ENCODE peak calls at places on chromosomes 7 and 10, in seven cellular contexts. G is astrocyte of the spinal cord, S is Calu3, V is WTC11, W is fibroblast of pulmonary artery, L is PC-9, Q is foreskin fibroblast. B is an unnamed sample.

GRCh38 chr7:40583653-40584424 is 449.0 kb downstream of the SUGCT start:
- DNase-seq in G (no peak), W (no peak), V (no peak), Q (peak), S (peak), L (no peak), B (no peak)

GRCh38 chr7:151491859-151492258 is 27.8 kb downstream of the RHEB start:
- DNase-seq in Q (peak), V (no peak), L (peak), G (peak), S (peak), W (peak), B (no peak)

GRCh38 chr10:19762026-19762425 is 54.2 kb upstream of the PLXDC2 start:
- DNase-seq in S (no peak), V (no peak), W (no peak), L (no peak), G (peak), Q (no peak), B (no peak)

GRCh38 chr7:94190599-94191061 is 186.5 kb upstream of the BET1 start:
- DNase-seq in L (peak), S (peak), W (peak), V (no peak), G (peak), Q (peak), B (no peak)

GRCh38 chr7:4226166-4226857 is 455.8 kb upstream of the FOXK1 start:
- DNase-seq in L (no peak), G (no peak), S (no peak), V (peak), W (no peak), Q (no peak), B (no peak)

GRCh38 chr10:101902032-101902799 is 58.6 kb upstream of the KCNIP2 start:
- DNase-seq in G (no peak), Q (no peak), L (no peak), V (peak), W (no peak), S (no peak), B (peak)

GRCh38 chr10:131310054-131310903 is 1.2 kb downstream of the TCERG1L start:
- DNase-seq in W (no peak), L (no peak), Q (peak), G (no peak), V (no peak), S (no peak), B (no peak)

GRCh38 chr7:137018468-137018867 is 150.0 kb downstream of the CHRM2 start:
- DNase-seq in G (no peak), Q (no peak), L (no peak), S (no peak), V (no peak), W (no peak), B (no peak)

GRCh38 chr7:133869556-133869955 is 257.6 kb upstream of the LRGUK start:
- DNase-seq in V (no peak), L (no peak), Q (no peak), S (no peak), G (no peak), W (no peak), B (no peak)

GRCh38 chr7:26153823-26154783 is 2.1 kb downstream of the NFE2L3 start:
- DNase-seq in Q (peak), G (peak), S (peak), V (peak), W (peak), L (peak), B (peak)

GRCh38 chr10:82866424-82867020 is 991.5 kb downstream of the NRG3 start:
- DNase-seq in L (no peak), S (no peak), V (no peak), Q (peak), G (peak), W (peak), B (no peak)

GRCh38 chr10:103197177-103197576 is 4.1 kb upstream of the NT5C2 start:
- DNase-seq in V (no peak), L (peak), W (peak), G (peak), S (peak), Q (peak), B (no peak)

GRCh38 chr7:28509256-28510021 is 97.1 kb downstream of the CREB5 start:
- DNase-seq in S (no peak), G (no peak), W (peak), V (no peak), Q (no peak), L (no peak), B (peak)

GRCh38 chr7:31734456-31734855 is 47.4 kb downstream of the PPP1R17 start:
- DNase-seq in W (peak), L (no peak), S (no peak), V (no peak), G (no peak), Q (peak), B (no peak)

GRCh38 chr7:116433246-116433645 is 66.3 kb upstream of the CAV2 start:
- DNase-seq in W (no peak), S (no peak), Q (peak), G (no peak), L (no peak), V (no peak), B (no peak)

GRCh38 chr7:32102432-32102851 is 32.2 kb upstream of the PDE1C start:
- DNase-seq in S (no peak), V (no peak), G (no peak), W (no peak), L (no peak), Q (no peak), B (no peak)

GRCh38 chr10:124708922-124709520 is 35.2 kb downstream of the FAM53B start:
- DNase-seq in G (peak), S (no peak), W (no peak), L (no peak), V (no peak), Q (no peak), B (no peak)

GRCh38 chr7:78317371-78317770 is 518.8 kb downstream of the PHTF2 start:
- DNase-seq in G (no peak), W (no peak), Q (no peak), S (no peak), L (no peak), V (no peak), B (no peak)

GRCh38 chr7:30721211-30721610 is 30.7 kb upstream of the INMT start:
- DNase-seq in W (no peak), L (no peak), Q (no peak), S (no peak), G (no peak), V (no peak), B (no peak)

GRCh38 chr7:30713397-30713796 is 31.1 kb upstream of the CRHR2 start:
- DNase-seq in W (peak), S (no peak), Q (peak), L (no peak), G (no peak), V (no peak), B (no peak)

GRCh38 chr7:30722671-30723070 is 29.3 kb upstream of the INMT start:
- DNase-seq in S (no peak), G (no peak), W (no peak), Q (no peak), V (no peak), L (no peak), B (no peak)

GRCh38 chr7:30717181-30717580 is 34.8 kb upstream of the INMT start:
- DNase-seq in Q (peak), V (peak), S (no peak), G (no peak), W (peak), L (peak), B (no peak)
- TF ChIP-seq CTCF in Q (no peak), V (no peak), S (no peak), G (no peak), W (no peak), L (peak), B (no peak)

DNA sequence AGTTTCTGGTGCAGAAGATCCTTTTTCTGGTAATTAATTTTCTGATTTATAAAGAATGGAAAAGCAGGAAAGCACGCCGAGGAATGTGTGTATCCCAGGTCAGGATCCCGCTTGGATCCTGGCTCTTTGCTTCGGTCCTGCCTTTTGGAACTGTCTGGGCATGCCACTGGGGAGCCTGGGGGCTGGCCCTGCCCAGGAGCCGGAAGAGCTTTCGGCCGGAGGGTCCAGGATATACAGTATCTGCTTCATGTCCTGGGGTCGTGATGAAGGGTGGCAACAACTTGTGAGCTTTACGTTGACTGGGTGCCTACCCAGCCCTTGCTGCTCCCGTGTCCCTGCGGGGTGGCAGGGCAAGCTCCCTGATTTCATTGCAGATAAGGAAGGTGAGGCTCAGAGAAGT is 2.4 kb downstream of the SH2D4B start:
- DNase-seq in V (no peak), G (no peak), W (no peak), S (no peak), Q (no peak), L (no peak), B (no peak)
- TF ChIP-seq CTCF in V (no peak), G (no peak), W (no peak), S (no peak), Q (no peak), L (no peak), B (no peak)

DNA sequence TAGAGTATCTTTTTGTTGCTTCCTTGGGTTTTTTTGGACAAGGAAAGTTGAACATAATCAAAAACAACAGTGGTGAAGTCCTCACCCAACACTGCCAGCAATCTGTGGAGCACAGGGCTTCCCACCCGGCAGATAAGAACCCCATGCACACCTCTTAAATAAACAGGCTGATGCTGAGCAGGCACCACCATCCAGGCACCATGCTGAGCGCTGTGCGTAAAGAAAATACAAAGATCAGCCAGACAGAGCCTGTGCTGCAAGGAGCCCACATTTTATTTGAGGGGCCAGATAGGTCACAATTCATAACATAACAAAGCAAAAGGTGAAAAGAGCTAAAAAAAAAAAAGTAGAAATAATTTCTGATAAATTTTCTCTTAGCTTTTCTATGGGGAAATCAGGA is 231.2 kb downstream of the PTPRN2 start:
- DNase-seq in S (no peak), Q (no peak), G (no peak), W (no peak), L (no peak), V (no peak), B (no peak)
- TF ChIP-seq CTCF in S (no peak), Q (no peak), G (no peak), W (no peak), L (no peak), V (no peak), B (no peak)

DNA sequence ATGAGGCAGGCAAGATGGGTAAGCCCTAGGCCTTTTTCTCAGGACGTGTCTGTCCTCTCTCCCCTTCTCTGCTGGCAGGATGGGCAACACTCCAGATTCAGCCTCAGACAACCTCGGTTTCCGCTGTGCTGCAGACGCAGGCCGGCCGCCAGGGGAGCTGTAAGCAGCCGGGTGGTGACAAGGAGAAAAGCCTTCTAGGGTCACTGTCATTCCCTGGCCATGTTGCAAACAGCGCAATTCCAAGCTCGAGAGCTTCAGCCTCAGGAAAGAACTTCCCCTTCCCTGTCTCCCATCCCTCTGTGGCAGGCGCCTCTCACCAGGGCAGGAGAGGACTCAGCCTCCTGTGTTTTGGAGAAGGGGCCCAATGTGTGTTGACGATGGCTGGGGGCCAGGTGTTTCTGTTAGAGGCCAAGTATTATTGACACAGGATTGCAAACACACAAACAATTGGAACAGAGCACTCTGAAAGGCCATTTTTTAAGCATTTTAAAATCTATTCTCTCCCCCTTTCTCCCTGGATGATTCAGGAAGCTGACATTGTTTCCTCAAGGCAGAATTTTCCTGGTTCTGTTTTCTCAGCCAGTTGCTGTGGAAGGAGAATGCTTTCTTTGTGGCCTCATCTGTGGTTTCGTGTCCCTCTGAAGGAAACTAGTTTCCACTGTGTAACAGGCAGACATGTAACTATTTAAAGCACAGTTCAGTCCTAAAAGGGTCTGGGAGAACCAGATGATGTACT is 13.1 kb downstream of the PHKG1 start:
- DNase-seq in W (peak), L (no peak), V (peak), Q (peak), S (no peak), G (peak), B (no peak)
- TF ChIP-seq CTCF in W (peak), L (no peak), V (no peak), Q (peak), S (no peak), G (peak), B (peak)

DNA sequence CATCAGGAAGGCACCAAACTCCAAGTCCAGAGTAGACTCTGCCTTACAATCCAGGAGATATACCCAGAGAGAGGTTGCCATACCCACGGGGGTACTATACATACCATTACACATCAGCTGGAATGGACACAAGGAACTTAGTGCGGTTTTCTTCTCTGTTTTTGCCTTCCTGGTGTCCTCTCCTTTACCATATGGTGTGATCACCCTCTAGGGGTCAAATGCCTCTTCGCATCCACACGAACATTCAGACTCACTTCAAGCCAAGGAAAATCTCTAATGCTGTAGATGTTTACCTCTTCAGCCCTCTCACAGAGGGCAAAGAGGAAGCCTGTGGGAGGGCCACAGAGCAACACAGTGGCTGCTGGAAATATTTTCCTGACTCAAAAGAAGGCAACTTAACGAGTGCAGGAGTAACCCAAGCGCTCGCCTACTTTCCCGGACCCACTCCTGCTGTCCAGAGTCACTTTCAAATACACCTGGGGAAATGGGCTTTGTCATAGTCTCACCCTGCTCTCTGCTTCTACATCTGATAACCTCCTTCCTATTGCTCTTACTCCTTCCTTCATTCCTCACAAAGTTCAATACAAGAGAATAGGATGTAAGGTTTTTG is 220.7 kb downstream of the C7orf25 start:
- DNase-seq in Q (peak), S (no peak), W (peak), L (peak), G (peak), V (peak), B (no peak)
- TF ChIP-seq CTCF in Q (peak), S (no peak), W (peak), L (peak), G (peak), V (peak), B (peak)

DNA sequence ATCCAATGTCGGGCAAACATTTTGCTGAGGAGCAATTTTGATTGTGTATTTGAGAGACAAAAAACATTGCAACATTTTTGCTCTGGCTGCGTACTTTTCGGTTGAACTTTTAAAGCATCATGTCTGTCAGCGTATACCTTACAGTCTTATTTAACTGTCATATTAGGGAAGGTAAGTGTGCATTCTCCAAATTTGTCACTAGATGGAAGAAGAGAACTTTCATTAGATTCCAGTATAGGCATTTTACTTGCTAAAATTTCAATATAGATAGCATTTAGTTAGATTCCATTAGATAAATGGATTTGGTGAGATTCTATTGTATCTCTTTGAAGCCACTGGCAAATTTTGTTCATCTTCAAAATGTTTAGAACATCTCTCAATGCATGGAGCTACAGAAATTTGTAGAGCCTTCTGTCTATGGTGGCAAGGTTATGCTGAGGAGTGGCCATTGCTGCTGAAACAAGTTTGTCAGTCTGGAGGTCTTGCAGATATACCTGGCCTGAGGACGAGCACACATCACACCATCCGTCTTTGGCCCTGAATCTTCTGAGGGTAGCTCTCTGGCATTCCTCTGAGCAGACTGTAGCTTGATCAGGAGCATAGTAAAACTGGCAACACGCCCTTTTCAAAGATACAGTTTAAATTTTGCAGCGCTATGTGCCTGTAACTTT is 437.5 kb upstream of the MBL2 start:
- DNase-seq in L (no peak), V (no peak), G (peak), S (no peak), Q (no peak), W (peak), B (no peak)
- TF ChIP-seq CTCF in L (peak), V (peak), G (peak), S (no peak), Q (no peak), W (peak), B (no peak)

GRCh38 chr10:52568309-52568708 is 204.3 kb downstream of the MBL2 start:
- DNase-seq in L (no peak), Q (peak), S (no peak), W (no peak), V (no peak), G (no peak), B (no peak)

GRCh38 chr10:52570490-52570889 is 202.1 kb downstream of the MBL2 start:
- DNase-seq in W (no peak), S (no peak), G (no peak), V (no peak), L (no peak), Q (peak), B (no peak)

GRCh38 chr10:52566471-52567246 is 205.9 kb downstream of the MBL2 start:
- DNase-seq in G (peak), S (peak), L (peak), V (no peak), W (peak), Q (peak), B (no peak)

GRCh38 chr10:52571018-52571417 is 201.6 kb downstream of the MBL2 start:
- DNase-seq in V (no peak), S (no peak), L (no peak), G (no peak), W (no peak), Q (peak), B (no peak)

DNA sequence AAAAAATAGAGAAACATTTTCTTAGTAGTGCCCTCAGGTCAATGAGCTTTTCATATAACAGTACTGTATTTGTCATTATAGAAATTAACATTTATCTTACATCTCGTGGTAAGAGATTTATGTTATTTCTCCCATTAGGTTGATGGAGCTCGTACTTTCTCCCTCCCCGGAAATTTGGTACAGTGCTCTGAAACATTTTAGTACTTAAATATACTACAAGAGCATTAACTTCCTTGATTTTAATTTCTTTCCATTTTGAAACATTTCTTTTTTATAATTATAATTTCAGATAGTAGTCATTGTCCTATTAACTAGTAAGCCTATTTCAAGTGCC is 205.4 kb downstream of the MBL2 start:
- DNase-seq in L (no peak), G (no peak), Q (no peak), S (no peak), V (no peak), W (no peak), B (no peak)
- TF ChIP-seq CTCF in L (peak), G (no peak), Q (no peak), S (no peak), V (no peak), W (no peak), B (no peak)